ENCODE peak calls at places on chromosomes 16 and 17, in five cellular contexts. One of them, this sample, is unnamed.

GRCh38 chr16:81480856-81481821 is 36.5 kb downstream of the CMIP start:
- DNase-seq in WTC11: no peak
- DNase-seq in A549: no peak
- DNase-seq in K562: peak
- DNase-seq in HepG2: peak
- DNase-seq in this sample: peak

GRCh38 chr17:63082273-63082861 is 116.3 kb downstream of the TANC2 start:
- DNase-seq in WTC11: no peak
- DNase-seq in A549: no peak
- DNase-seq in K562: peak
- DNase-seq in HepG2: peak
- DNase-seq in this sample: no peak

GRCh38 chr17:29149431-29150064 is 30.6 kb downstream of the MYO18A start:
- DNase-seq in WTC11: no peak
- DNase-seq in A549: no peak
- DNase-seq in K562: no peak
- DNase-seq in HepG2: no peak
- DNase-seq in this sample: no peak

GRCh38 chr16:3825103-3825502 is 55.4 kb downstream of the CREBBP start:
- DNase-seq in WTC11: no peak
- DNase-seq in A549: no peak
- DNase-seq in K562: no peak
- DNase-seq in HepG2: no peak
- DNase-seq in this sample: no peak

GRCh38 chr17:39653662-39654331 is 11.4 kb upstream of the TCAP start:
- DNase-seq in WTC11: peak
- DNase-seq in A549: peak
- DNase-seq in K562: peak
- DNase-seq in HepG2: peak
- DNase-seq in this sample: no peak

GRCh38 chr16:84786605-84787302 is 33.0 kb upstream of the CRISPLD2 start:
- DNase-seq in WTC11: no peak
- DNase-seq in A549: no peak
- DNase-seq in K562: no peak
- DNase-seq in HepG2: no peak
- DNase-seq in this sample: no peak

GRCh38 chr17:66661411-66661843 is 173.5 kb upstream of the CACNG5 start:
- DNase-seq in WTC11: no peak
- DNase-seq in A549: peak
- DNase-seq in K562: peak
- DNase-seq in HepG2: no peak
- DNase-seq in this sample: no peak

GRCh38 chr16:10040136-10041080 is 141.8 kb downstream of the GRIN2A start:
- DNase-seq in WTC11: peak
- DNase-seq in A549: no peak
- DNase-seq in K562: no peak
- DNase-seq in HepG2: no peak
- DNase-seq in this sample: no peak

GRCh38 chr16:63461248-63461841 is 1425.1 kb upstream of the CDH8 start:
- DNase-seq in WTC11: peak
- DNase-seq in A549: no peak
- DNase-seq in K562: peak
- DNase-seq in HepG2: peak
- DNase-seq in this sample: no peak

GRCh38 chr16:4624827-4625616 is 396 bp downstream of the MGRN1 start:
- DNase-seq in WTC11: peak
- DNase-seq in A549: no peak
- DNase-seq in K562: peak
- DNase-seq in HepG2: peak
- DNase-seq in this sample: peak

GRCh38 chr16:65574311-65574966 is 452.6 kb upstream of the CDH11 start:
- DNase-seq in WTC11: no peak
- DNase-seq in A549: no peak
- DNase-seq in K562: no peak
- DNase-seq in HepG2: no peak
- DNase-seq in this sample: no peak

GRCh38 chr17:61000911-61001310 is 323.3 kb downstream of the BCAS3 start:
- DNase-seq in WTC11: no peak
- DNase-seq in A549: no peak
- DNase-seq in K562: peak
- DNase-seq in HepG2: peak
- DNase-seq in this sample: no peak

GRCh38 chr16:54289242-54290051 is 2.9 kb upstream of the IRX3 start:
- DNase-seq in WTC11: peak
- DNase-seq in A549: no peak
- DNase-seq in K562: no peak
- DNase-seq in HepG2: no peak
- DNase-seq in this sample: no peak

GRCh38 chr16:30054959-30055553 is 10.5 kb upstream of the ALDOA start:
- DNase-seq in WTC11: peak
- DNase-seq in A549: peak
- DNase-seq in K562: peak
- DNase-seq in HepG2: peak
- DNase-seq in this sample: no peak

GRCh38 chr17:61837175-61838051 is 25.9 kb downstream of the BRIP1 start:
- DNase-seq in WTC11: peak
- DNase-seq in A549: peak
- DNase-seq in K562: peak
- DNase-seq in HepG2: peak
- DNase-seq in this sample: peak

GRCh38 chr16:57113042-57113453 is 20.7 kb downstream of the CPNE2 start:
- DNase-seq in WTC11: no peak
- DNase-seq in A549: no peak
- DNase-seq in K562: no peak
- DNase-seq in HepG2: no peak
- DNase-seq in this sample: no peak

GRCh38 chr17:45031231-45032149 is 19.9 kb downstream of the DCAKD start:
- DNase-seq in WTC11: no peak
- DNase-seq in A549: no peak
- DNase-seq in K562: peak
- DNase-seq in HepG2: no peak
- DNase-seq in this sample: no peak

GRCh38 chr17:42754782-42755181 is 6.2 kb upstream of the RAMP2 start:
- DNase-seq in WTC11: no peak
- DNase-seq in A549: no peak
- DNase-seq in K562: no peak
- DNase-seq in HepG2: no peak
- DNase-seq in this sample: no peak

GRCh38 chr16:56352351-56353053 is 72.8 kb downstream of the AMFR start:
- DNase-seq in WTC11: no peak
- DNase-seq in A549: no peak
- DNase-seq in K562: no peak
- DNase-seq in HepG2: no peak
- DNase-seq in this sample: no peak

GRCh38 chr17:50329716-50330115 is 16.2 kb upstream of the XYLT2 start:
- DNase-seq in WTC11: no peak
- DNase-seq in A549: no peak
- DNase-seq in K562: no peak
- DNase-seq in HepG2: no peak
- DNase-seq in this sample: no peak

GRCh38 chr17:50328926-50329325 is 17.0 kb upstream of the XYLT2 start:
- DNase-seq in WTC11: no peak
- DNase-seq in A549: no peak
- DNase-seq in K562: no peak
- DNase-seq in HepG2: no peak
- DNase-seq in this sample: no peak

GRCh38 chr17:50328360-50328759 is 17.6 kb upstream of the XYLT2 start:
- DNase-seq in WTC11: no peak
- DNase-seq in A549: no peak
- DNase-seq in K562: no peak
- DNase-seq in HepG2: no peak
- DNase-seq in this sample: no peak

GRCh38 chr17:50325906-50326305 is 20.0 kb upstream of the XYLT2 start:
- DNase-seq in WTC11: no peak
- DNase-seq in A549: no peak
- DNase-seq in K562: no peak
- DNase-seq in HepG2: no peak
- DNase-seq in this sample: no peak

DNA sequence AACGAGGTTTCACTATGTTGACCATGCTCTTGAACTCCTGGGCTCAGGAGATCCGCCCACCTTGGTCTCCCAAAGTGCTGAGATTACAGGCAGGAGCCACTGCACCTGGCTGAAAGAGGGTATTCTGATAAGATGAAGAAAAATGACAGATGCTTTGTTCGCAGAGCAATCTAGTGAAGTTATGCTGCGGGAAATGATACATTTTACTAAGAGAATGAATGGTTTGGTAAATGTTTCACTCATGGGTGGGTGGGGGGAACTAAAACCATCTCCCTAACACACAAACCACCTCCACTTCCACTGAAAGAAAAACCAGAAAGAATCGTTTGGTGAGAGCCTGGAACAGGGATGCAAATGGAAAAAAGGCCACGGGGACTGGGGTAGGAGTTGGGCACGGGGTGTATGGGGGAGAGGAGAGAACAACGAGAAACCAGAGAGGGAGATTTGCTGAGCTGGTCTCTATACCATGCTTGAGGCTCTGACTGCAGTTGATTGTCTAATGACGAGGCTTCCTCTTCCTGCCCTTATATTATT is 19.0 kb upstream of the XYLT2 start:
- DNase-seq in WTC11: no peak
- DNase-seq in A549: no peak
- DNase-seq in K562: no peak
- DNase-seq in HepG2: no peak
- DNase-seq in this sample: peak
- TF ChIP-seq ESRRA in WTC11: no peak
- TF ChIP-seq ESRRA in A549: no peak
- TF ChIP-seq ESRRA in K562: no peak
- TF ChIP-seq ESRRA in HepG2: no peak
- TF ChIP-seq ESRRA in this sample: no peak

GRCh38 chr16:27439273-27440018 is 37.5 kb downstream of the IL21R start:
- DNase-seq in WTC11: no peak
- DNase-seq in A549: no peak
- DNase-seq in K562: no peak
- DNase-seq in HepG2: no peak
- DNase-seq in this sample: no peak

GRCh38 chr16:27444015-27444414 is 42.0 kb downstream of the IL21R start:
- DNase-seq in WTC11: no peak
- DNase-seq in A549: no peak
- DNase-seq in K562: no peak
- DNase-seq in HepG2: no peak
- DNase-seq in this sample: no peak

GRCh38 chr16:27441276-27441675 is 39.3 kb downstream of the IL21R start:
- DNase-seq in WTC11: no peak
- DNase-seq in A549: no peak
- DNase-seq in K562: no peak
- DNase-seq in HepG2: no peak
- DNase-seq in this sample: no peak

GRCh38 chr16:27444470-27444869 is 42.5 kb downstream of the IL21R start:
- DNase-seq in WTC11: no peak
- DNase-seq in A549: no peak
- DNase-seq in K562: no peak
- DNase-seq in HepG2: no peak
- DNase-seq in this sample: no peak

DNA sequence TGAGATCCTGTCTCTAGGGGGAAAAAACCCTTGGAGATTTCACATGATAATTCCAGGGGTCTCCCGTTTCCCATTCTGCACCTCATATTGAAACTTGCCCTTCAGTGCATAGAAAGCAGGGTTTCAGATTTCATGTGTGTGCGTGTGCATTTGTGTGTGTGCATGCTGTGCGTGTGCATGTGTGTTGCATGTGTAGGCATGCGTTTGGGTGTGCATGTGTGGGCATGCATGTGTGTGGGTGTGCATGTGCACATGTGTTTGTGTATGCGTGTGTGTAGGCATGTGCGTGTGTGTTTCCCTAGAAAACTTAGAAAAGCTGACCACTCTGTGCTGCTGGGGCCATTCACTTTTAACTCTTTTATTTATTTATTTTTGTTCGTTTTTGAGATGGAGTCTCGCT is 40.0 kb downstream of the IL21R start:
- DNase-seq in WTC11: no peak
- DNase-seq in A549: no peak
- DNase-seq in K562: no peak
- DNase-seq in HepG2: no peak
- DNase-seq in this sample: no peak
- TF ChIP-seq ESRRA in WTC11: no peak
- TF ChIP-seq ESRRA in A549: no peak
- TF ChIP-seq ESRRA in K562: no peak
- TF ChIP-seq ESRRA in HepG2: no peak
- TF ChIP-seq ESRRA in this sample: no peak

GRCh38 chr16:2757344-2757743 is 4.9 kb downstream of the SRRM2 start:
- DNase-seq in WTC11: no peak
- DNase-seq in A549: no peak
- DNase-seq in K562: no peak
- DNase-seq in HepG2: no peak
- DNase-seq in this sample: no peak
- TF ChIP-seq ESRRA in WTC11: no peak
- TF ChIP-seq ESRRA in A549: no peak
- TF ChIP-seq ESRRA in K562: no peak
- TF ChIP-seq ESRRA in HepG2: no peak
- TF ChIP-seq ESRRA in this sample: no peak

GRCh38 chr16:88938933-88939813 is 37.8 kb downstream of the CBFA2T3 start:
- DNase-seq in WTC11: no peak
- DNase-seq in A549: no peak
- DNase-seq in K562: no peak
- DNase-seq in HepG2: no peak
- DNase-seq in this sample: no peak

GRCh38 chr16:88938119-88938932 is 38.7 kb downstream of the CBFA2T3 start:
- DNase-seq in WTC11: no peak
- DNase-seq in A549: no peak
- DNase-seq in K562: no peak
- DNase-seq in HepG2: no peak
- DNase-seq in this sample: no peak

GRCh38 chr16:88936008-88936912 is 40.7 kb downstream of the CBFA2T3 start:
- DNase-seq in WTC11: no peak
- DNase-seq in A549: peak
- DNase-seq in K562: no peak
- DNase-seq in HepG2: peak
- DNase-seq in this sample: no peak

GRCh38 chr16:88939814-88940195 is 37.2 kb downstream of the CBFA2T3 start:
- DNase-seq in WTC11: no peak
- DNase-seq in A549: no peak
- DNase-seq in K562: no peak
- DNase-seq in HepG2: no peak
- DNase-seq in this sample: no peak

DNA sequence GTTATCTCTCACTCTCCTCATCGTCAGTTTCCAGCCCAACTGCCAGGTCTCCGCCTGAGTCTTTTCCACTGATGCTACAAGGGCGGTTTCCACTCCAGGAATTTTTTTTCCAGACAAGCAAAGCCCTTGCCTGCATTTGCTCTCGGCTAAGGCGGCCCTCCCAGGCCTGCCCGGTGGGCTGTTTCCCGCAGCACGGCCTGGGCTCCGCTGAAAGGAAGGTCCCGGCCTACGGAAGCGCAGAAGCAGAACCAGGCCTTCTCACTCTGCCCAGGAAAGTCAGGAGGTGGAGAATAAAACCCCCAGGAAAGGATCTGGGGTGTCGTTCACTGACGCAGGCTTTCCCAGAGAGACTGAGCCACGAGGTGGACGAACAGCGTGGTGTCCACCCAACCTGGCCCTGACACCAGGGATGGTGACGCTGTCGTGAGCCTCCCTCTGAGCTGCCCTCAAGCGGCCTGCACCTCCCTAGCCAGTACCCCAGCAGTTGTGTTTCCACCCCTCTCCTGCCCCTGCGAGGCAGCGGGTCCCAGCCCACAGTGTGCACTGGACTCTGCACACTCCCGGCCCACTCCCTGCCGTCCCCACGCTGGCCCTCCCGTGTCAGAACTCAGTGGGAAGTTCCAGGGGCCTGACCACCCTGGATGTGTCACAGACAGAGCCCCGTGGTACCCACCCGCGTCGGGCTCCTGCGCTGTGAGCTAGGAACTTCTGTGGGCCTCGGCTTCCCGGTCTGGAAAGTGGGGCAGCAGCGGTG is 39.9 kb downstream of the CBFA2T3 start:
- DNase-seq in WTC11: no peak
- DNase-seq in A549: no peak
- DNase-seq in K562: no peak
- DNase-seq in HepG2: no peak
- DNase-seq in this sample: no peak
- TF ChIP-seq ESRRA in WTC11: no peak
- TF ChIP-seq ESRRA in A549: no peak
- TF ChIP-seq ESRRA in K562: no peak
- TF ChIP-seq ESRRA in HepG2: no peak
- TF ChIP-seq ESRRA in this sample: no peak